ENCODE peak calls at places on chromosome 2, in five cellular contexts. N is COR-L47, L is D341Med, Z is dermis blood vessel endothelial cell, Q is Panc1. U is an unnamed sample.

GRCh38 chr2:97754690-97755346 is 41.4 kb downstream of the ZAP70 start:
- DNase-seq in N (no peak), L (no peak), Z (peak; percentile 17), Q (no peak), U (no peak)

GRCh38 chr2:22890142-22890541 is 494.8 kb upstream of the KLHL29 start:
- DNase-seq in N (peak; percentile 67), L (no peak), Z (no peak), Q (no peak), U (no peak)

GRCh38 chr2:161131804-161132203 is 28.4 kb upstream of the TANK start:
- DNase-seq in N (no peak), L (no peak), Z (no peak), Q (no peak), U (no peak)

GRCh38 chr2:241568738-241569137 is 10.2 kb downstream of the BOK start:
- DNase-seq in N (no peak), L (no peak), Z (no peak), Q (no peak), U (no peak)

GRCh38 chr2:166134252-166135151 is 6.7 kb upstream of the SCN1A start:
- DNase-seq in N (no peak), L (no peak), Z (no peak), Q (no peak), U (no peak)

GRCh38 chr2:44941551-44942234 is at the start of gene SIX3:
- DNase-seq in N (no peak), L (peak; percentile 58), Z (peak; percentile 53), Q (no peak), U (no peak)

GRCh38 chr2:38652431-38653273 is 13.3 kb upstream of the GALM start:
- DNase-seq in N (no peak), L (no peak), Z (no peak), Q (no peak), U (no peak)

GRCh38 chr2:217293607-217294006 is 433.7 kb upstream of the TNP1 start:
- DNase-seq in N (no peak), L (no peak), Z (no peak), Q (no peak), U (peak; percentile 33)

GRCh38 chr2:19028617-19029016 is 329.8 kb downstream of the OSR1 start:
- DNase-seq in N (no peak), L (no peak), Z (no peak), Q (no peak), U (no peak)

GRCh38 chr2:221077241-221077640 is 494.9 kb downstream of the EPHA4 start:
- DNase-seq in N (no peak), L (no peak), Z (no peak), Q (no peak), U (no peak)